ENCODE peak calls at places on chromosome 14, in six cellular contexts. One of them, this sample, is unnamed.

GRCh38 chr14:77590845-77591506 is 25.5 kb downstream of the SPTLC2 start:
- DNase-seq in A549: no peak
- DNase-seq in lower leg skin: no peak
- DNase-seq in KG1: no peak
- DNase-seq in HEK293T: no peak
- DNase-seq in endodermal cell: no peak
- DNase-seq in this sample: no peak

GRCh38 chr14:91146661-91147060 is 32.8 kb downstream of the DGLUCY start:
- DNase-seq in endodermal cell: no peak
- DNase-seq in KG1: no peak
- DNase-seq in HEK293T: no peak
- DNase-seq in A549: no peak
- DNase-seq in lower leg skin: no peak
- DNase-seq in this sample: no peak

GRCh38 chr14:32726516-32726915 is 212.2 kb upstream of the NPAS3 start:
- DNase-seq in HEK293T: no peak
- DNase-seq in KG1: no peak
- DNase-seq in lower leg skin: no peak
- DNase-seq in endodermal cell: no peak
- DNase-seq in A549: no peak
- DNase-seq in this sample: no peak

GRCh38 chr14:89543420-89543790 is 126.4 kb upstream of the FOXN3 start:
- DNase-seq in A549: no peak
- DNase-seq in HEK293T: no peak
- DNase-seq in lower leg skin: no peak
- DNase-seq in KG1: no peak
- DNase-seq in endodermal cell: no peak
- DNase-seq in this sample: peak; percentile 44

GRCh38 chr14:92105845-92106094 is 612 bp downstream of the ATXN3 start:
- DNase-seq in HEK293T: no peak
- DNase-seq in KG1: no peak
- DNase-seq in A549: peak; percentile 46
- DNase-seq in endodermal cell: peak; percentile 78
- DNase-seq in lower leg skin: peak; percentile 59
- DNase-seq in this sample: peak; percentile 9

GRCh38 chr14:36973806-36974442 is 198.5 kb downstream of the SLC25A21 start:
- DNase-seq in HEK293T: no peak
- DNase-seq in endodermal cell: no peak
- DNase-seq in A549: peak; percentile 82
- DNase-seq in KG1: no peak
- DNase-seq in lower leg skin: no peak
- DNase-seq in this sample: no peak

GRCh38 chr14:61319086-61319485 is 2.3 kb upstream of the PRKCH start:
- DNase-seq in lower leg skin: no peak
- DNase-seq in HEK293T: no peak
- DNase-seq in A549: no peak
- DNase-seq in KG1: no peak
- DNase-seq in endodermal cell: no peak
- DNase-seq in this sample: no peak

GRCh38 chr14:34714320-34715107 is at the start of gene CFL2:
- DNase-seq in A549: peak; percentile 73
- DNase-seq in endodermal cell: peak; percentile 94
- DNase-seq in KG1: peak; percentile 22
- DNase-seq in lower leg skin: peak; percentile 51
- DNase-seq in HEK293T: peak; percentile 91
- DNase-seq in this sample: peak; percentile 70

GRCh38 chr14:93150227-93151206 is 34.2 kb downstream of the MOAP1 start:
- DNase-seq in lower leg skin: peak; percentile 20
- DNase-seq in HEK293T: no peak
- DNase-seq in endodermal cell: no peak
- DNase-seq in A549: no peak
- DNase-seq in KG1: no peak
- DNase-seq in this sample: no peak

GRCh38 chr14:99395904-99396530 is 84.6 kb downstream of the SETD3 start:
- DNase-seq in A549: no peak
- DNase-seq in HEK293T: no peak
- DNase-seq in endodermal cell: peak; percentile 41
- DNase-seq in lower leg skin: no peak
- DNase-seq in KG1: no peak
- DNase-seq in this sample: no peak

GRCh38 chr14:53564870-53565269 is 391.8 kb downstream of the BMP4 start:
- DNase-seq in lower leg skin: no peak
- DNase-seq in endodermal cell: no peak
- DNase-seq in A549: no peak
- DNase-seq in KG1: no peak
- DNase-seq in HEK293T: no peak
- DNase-seq in this sample: no peak

GRCh38 chr14:60656755-60657608 is 7.7 kb upstream of the SIX1 start:
- DNase-seq in endodermal cell: peak; percentile 91
- DNase-seq in A549: peak; percentile 75
- DNase-seq in HEK293T: no peak
- DNase-seq in KG1: no peak
- DNase-seq in lower leg skin: no peak
- DNase-seq in this sample: peak; percentile 69

GRCh38 chr14:31173120-31173837 is 34.3 kb downstream of the HECTD1 start:
- DNase-seq in HEK293T: no peak
- DNase-seq in endodermal cell: peak; percentile 53
- DNase-seq in A549: no peak
- DNase-seq in lower leg skin: no peak
- DNase-seq in KG1: no peak
- DNase-seq in this sample: no peak

GRCh38 chr14:86712727-86713126 is 1182.8 kb downstream of the FLRT2 start:
- DNase-seq in A549: no peak
- DNase-seq in HEK293T: no peak
- DNase-seq in KG1: no peak
- DNase-seq in endodermal cell: no peak
- DNase-seq in lower leg skin: no peak
- DNase-seq in this sample: no peak

GRCh38 chr14:104227806-104228205 is 89.4 kb downstream of the KIF26A start:
- DNase-seq in A549: no peak
- DNase-seq in lower leg skin: no peak
- DNase-seq in KG1: no peak
- DNase-seq in HEK293T: no peak
- DNase-seq in endodermal cell: no peak
- DNase-seq in this sample: no peak

GRCh38 chr14:27164139-27164538 is 566.3 kb upstream of the NOVA1 start:
- DNase-seq in KG1: no peak
- DNase-seq in endodermal cell: no peak
- DNase-seq in HEK293T: no peak
- DNase-seq in lower leg skin: no peak
- DNase-seq in A549: no peak
- DNase-seq in this sample: no peak

GRCh38 chr14:73786942-73787759 is 64.5 kb upstream of the PTGR2 start:
- DNase-seq in HEK293T: peak; percentile 56
- DNase-seq in A549: peak; percentile 31
- DNase-seq in KG1: no peak
- DNase-seq in endodermal cell: peak; percentile 86
- DNase-seq in lower leg skin: no peak
- DNase-seq in this sample: peak; percentile 41

GRCh38 chr14:89382487-89383170 is 34.4 kb downstream of the FOXN3 start:
- DNase-seq in KG1: no peak
- DNase-seq in HEK293T: no peak
- DNase-seq in lower leg skin: no peak
- DNase-seq in A549: no peak
- DNase-seq in endodermal cell: no peak
- DNase-seq in this sample: no peak

GRCh38 chr14:90608925-90609324 is 207.3 kb downstream of the TTC7B start:
- DNase-seq in A549: no peak
- DNase-seq in lower leg skin: no peak
- DNase-seq in HEK293T: no peak
- DNase-seq in KG1: no peak
- DNase-seq in endodermal cell: no peak
- DNase-seq in this sample: no peak

GRCh38 chr14:45249847-45250575 is 3.0 kb downstream of the MIS18BP1 start:
- DNase-seq in endodermal cell: no peak
- DNase-seq in KG1: peak; percentile 43
- DNase-seq in lower leg skin: peak; percentile 20
- DNase-seq in A549: no peak
- DNase-seq in HEK293T: no peak
- DNase-seq in this sample: no peak

GRCh38 chr14:55605793-55606192 is 25.8 kb downstream of the KTN1 start:
- DNase-seq in HEK293T: no peak
- DNase-seq in endodermal cell: no peak
- DNase-seq in A549: peak; percentile 28
- DNase-seq in KG1: no peak
- DNase-seq in lower leg skin: no peak
- DNase-seq in this sample: no peak

GRCh38 chr14:91228112-91229004 is 16.1 kb downstream of the GPR68 start:
- DNase-seq in A549: no peak
- DNase-seq in endodermal cell: peak; percentile 83
- DNase-seq in lower leg skin: no peak
- DNase-seq in KG1: no peak
- DNase-seq in HEK293T: no peak
- DNase-seq in this sample: no peak

GRCh38 chr14:21044106-21044618 is 2.0 kb downstream of the RNASE7 start:
- DNase-seq in KG1: peak; percentile 91
- DNase-seq in A549: no peak
- DNase-seq in endodermal cell: no peak
- DNase-seq in HEK293T: no peak
- DNase-seq in lower leg skin: no peak
- DNase-seq in this sample: no peak

GRCh38 chr14:104211242-104211641 is 72.9 kb downstream of the KIF26A start:
- DNase-seq in endodermal cell: no peak
- DNase-seq in KG1: no peak
- DNase-seq in lower leg skin: no peak
- DNase-seq in A549: no peak
- DNase-seq in HEK293T: no peak
- DNase-seq in this sample: no peak

GRCh38 chr14:50083467-50084337 is 32.7 kb downstream of the VCPKMT start:
- DNase-seq in endodermal cell: no peak
- DNase-seq in lower leg skin: no peak
- DNase-seq in A549: no peak
- DNase-seq in KG1: no peak
- DNase-seq in HEK293T: no peak
- DNase-seq in this sample: no peak

GRCh38 chr14:21019377-21019776 is 5.5 kb downstream of the NDRG2 start:
- DNase-seq in endodermal cell: no peak
- DNase-seq in HEK293T: no peak
- DNase-seq in lower leg skin: no peak
- DNase-seq in KG1: no peak
- DNase-seq in A549: no peak
- DNase-seq in this sample: no peak

GRCh38 chr14:101539929-101540328 is 21.4 kb upstream of the DIO3 start:
- DNase-seq in HEK293T: no peak
- DNase-seq in A549: no peak
- DNase-seq in lower leg skin: no peak
- DNase-seq in endodermal cell: no peak
- DNase-seq in KG1: no peak
- DNase-seq in this sample: no peak

GRCh38 chr14:105944632-105945610 is 418.5 kb downstream of the TMEM121 start:
- DNase-seq in endodermal cell: peak; percentile 58
- DNase-seq in KG1: peak; percentile 63
- DNase-seq in lower leg skin: peak; percentile 33
- DNase-seq in A549: peak; percentile 70
- DNase-seq in HEK293T: peak; percentile 73
- DNase-seq in this sample: no peak

GRCh38 chr14:49893309-49894213 is 679 bp downstream of the ARF6 start:
- DNase-seq in endodermal cell: peak; percentile 65
- DNase-seq in A549: peak; percentile 53
- DNase-seq in KG1: no peak
- DNase-seq in HEK293T: peak; percentile 51
- DNase-seq in lower leg skin: peak; percentile 65
- DNase-seq in this sample: no peak

This sample was measured in neural crest cell.